ENCODE peak calls at places on chromosomes 5 and 9, in eight cellular contexts. L is heart right ventricle, G is Panc1, O is right cardiac atrium, K is neural progenitor cell, Y is ovary, F is PC-9, B is cardiac muscle cell. R is an unnamed sample. For H3K27me3 and H3K4me1, the result is how much of the 10 kb centered on the place peaks cover.

GRCh38 chr5:80588858-80589540 is 18.9 kb upstream of the ANKRD34B start:
- DNase-seq in Y (no peak), K (no peak), L (no peak), B (no peak), F (no peak), O (no peak), G (no peak), R (no peak)

GRCh38 chr9:36142510-36143161 is 6.1 kb downstream of the GLIPR2 start:
- DNase-seq in B (no peak), G (no peak), F (no peak), O (peak), L (peak), Y (no peak), K (no peak), R (peak)

GRCh38 chr5:150649108-150649827 is 8.8 kb downstream of the SYNPO start:
- DNase-seq in Y (peak), K (no peak), G (no peak), O (peak), F (no peak), B (no peak), L (peak), R (no peak)

GRCh38 chr5:118557103-118557805 is 431.1 kb downstream of the DTWD2 start:
- DNase-seq in L (no peak), F (no peak), Y (no peak), K (no peak), G (no peak), B (no peak), O (no peak), R (no peak)

GRCh38 chr9:22308177-22308576 is 138.4 kb upstream of the DMRTA1 start:
- DNase-seq in K (no peak), B (no peak), Y (no peak), G (no peak), F (no peak), O (no peak), L (no peak), R (no peak)

GRCh38 chr9:70477907-70478480 is 63.5 kb upstream of the KLF9 start:
- DNase-seq in K (no peak), F (no peak), L (no peak), Y (no peak), G (no peak), B (no peak), O (no peak), R (no peak)

GRCh38 chr5:96279796-96280542 is 153.1 kb downstream of the PCSK1 start:
- DNase-seq in L (no peak), Y (no peak), B (no peak), O (no peak), F (no peak), K (no peak), G (no peak), R (no peak)

GRCh38 chr5:179620703-179621350 is 2.6 kb downstream of the HNRNPH1 start:
- DNase-seq in O (no peak), K (no peak), F (peak), Y (no peak), L (no peak), G (no peak), B (no peak), R (no peak)

GRCh38 chr5:132905938-132906337 is 32.5 kb downstream of the LEAP2 start:
- DNase-seq in L (no peak), G (no peak), O (no peak), B (no peak), K (no peak), F (peak), Y (no peak), R (no peak)

GRCh38 chr5:151053796-151054490 is 26.9 kb downstream of the TNIP1 start:
- DNase-seq in L (no peak), G (no peak), K (no peak), B (no peak), O (no peak), Y (no peak), F (no peak), R (no peak)

DNA sequence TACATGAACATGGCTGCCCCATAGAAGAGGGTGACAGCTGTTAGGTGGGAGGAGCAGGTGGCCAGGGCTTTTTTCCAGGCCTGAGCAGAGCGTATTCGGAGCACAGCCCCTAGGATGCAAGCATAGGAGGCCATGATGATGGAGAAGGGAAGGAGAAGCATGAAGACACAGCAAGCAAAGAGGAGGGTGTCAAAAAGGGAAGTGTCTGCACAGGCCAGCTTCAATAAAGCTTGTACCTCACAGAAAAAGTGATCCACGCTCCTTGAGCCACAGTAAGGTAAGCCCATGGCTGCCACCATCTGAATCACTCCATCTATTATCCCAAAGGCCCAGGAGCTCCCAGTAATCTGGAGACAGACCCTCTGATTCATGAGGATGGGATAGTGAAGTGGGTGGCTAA is 6.4 kb downstream of the OR2V1 start:
- DNase-seq in Y (no peak), K (no peak), O (no peak), L (no peak), F (no peak), G (no peak), B (no peak), R (no peak)
- H3K27me3 ChIP-seq in Y (under half), K (under half), O (under half), L (under half), F (under half), G (under half), B (under half), R (under half)

DNA sequence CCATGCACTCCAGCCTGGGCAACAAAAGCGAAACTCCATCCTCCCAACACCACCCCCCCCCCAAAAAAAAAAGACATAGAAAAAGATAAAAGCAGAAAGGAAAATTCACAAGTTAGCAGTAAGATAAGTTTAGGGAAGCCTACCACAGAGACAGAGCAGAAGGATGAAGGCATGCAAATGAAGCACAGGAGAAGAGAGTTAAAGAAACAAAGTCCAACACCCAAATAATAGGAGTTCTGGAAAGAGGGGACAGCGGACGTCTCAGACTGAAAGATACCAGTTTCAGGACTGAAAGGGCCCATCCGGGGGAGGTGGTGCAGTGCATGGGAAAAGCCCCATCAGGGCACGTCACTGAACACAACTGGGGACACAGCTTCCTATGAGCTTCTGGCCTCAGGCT is 54.3 kb downstream of the OTULIN start:
- DNase-seq in G (no peak), K (no peak), B (no peak), Y (no peak), F (no peak), L (no peak), O (no peak), R (no peak)
- H3K27ac ChIP-seq in G (no peak), K (no peak), B (no peak), Y (no peak), F (no peak), L (no peak), O (no peak), R (no peak)

DNA sequence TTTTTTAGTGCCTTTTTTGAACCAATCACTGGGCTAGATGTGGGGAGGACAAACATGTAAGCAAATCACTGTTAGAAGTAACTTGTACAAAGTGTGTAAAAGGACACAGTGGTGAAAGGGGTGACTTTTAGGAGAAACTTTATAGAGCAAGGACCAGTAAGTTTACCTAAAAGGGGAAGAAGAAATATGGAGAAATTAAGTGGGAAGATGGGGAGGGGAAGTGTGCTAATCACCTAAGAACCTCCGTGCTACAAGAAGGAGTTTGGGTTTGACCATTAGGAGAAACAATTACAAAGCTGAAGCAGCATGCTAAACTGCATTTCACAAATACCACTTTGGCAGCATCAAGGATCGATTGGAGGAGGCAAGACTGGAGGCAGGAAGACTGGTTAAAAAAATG is 17.3 kb downstream of the ITGA1 start:
- DNase-seq in L (no peak), K (no peak), F (no peak), O (no peak), G (no peak), B (no peak), Y (no peak), R (no peak)
- H3K4me1 ChIP-seq in L (half or more), K (under half), F (half or more), O (under half), G (under half), B (under half), Y (under half), R (under half)

DNA sequence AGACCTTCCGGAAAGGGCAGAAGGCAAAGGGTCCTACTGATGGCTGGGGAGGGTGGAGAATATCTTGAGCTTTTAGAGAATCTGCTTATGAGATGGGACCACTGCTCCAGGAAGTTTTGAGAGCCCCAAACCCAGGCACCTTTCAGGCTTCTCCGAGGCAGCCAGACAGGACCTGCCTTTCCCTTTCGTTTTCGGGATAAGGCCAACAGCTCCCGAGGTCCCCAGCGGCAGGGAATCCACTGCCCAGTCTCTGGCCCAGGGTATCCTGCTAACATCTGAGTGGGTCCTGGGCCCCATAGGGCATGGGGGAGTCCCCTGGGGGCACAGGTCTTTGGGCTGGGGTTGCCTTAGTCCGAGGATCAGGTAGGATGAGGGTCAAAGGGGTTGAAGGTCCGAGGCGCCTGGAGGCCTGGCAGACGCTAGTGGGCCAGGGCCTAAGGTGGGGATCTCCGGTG is 3.3 kb downstream of the PITX1 start:
- DNase-seq in Y (no peak), K (peak), B (no peak), O (no peak), G (no peak), F (no peak), L (no peak), R (peak)
- H3K27me3 ChIP-seq in Y (under half), K (half or more), B (half or more), O (under half), G (under half), F (under half), L (half or more), R (under half)

DNA sequence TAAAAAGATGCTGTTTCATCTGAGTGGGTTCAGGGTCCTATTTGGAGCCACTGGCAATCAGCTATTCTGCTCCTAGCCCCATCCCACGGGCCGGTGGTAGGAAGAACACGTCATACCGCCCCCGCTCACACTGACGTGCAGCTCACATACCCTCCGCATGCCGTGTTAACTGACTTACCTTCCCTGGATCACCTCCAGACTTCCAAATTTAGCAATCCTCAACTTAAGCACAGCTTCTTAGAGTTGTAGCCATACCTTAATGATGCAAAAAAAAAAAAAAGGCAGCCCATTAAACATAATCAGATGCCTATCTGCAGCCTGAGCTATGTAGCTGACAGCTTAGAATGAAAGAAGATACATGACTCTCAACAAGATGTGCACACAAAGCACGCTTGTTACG is 93.1 kb downstream of the IRX2 start:
- DNase-seq in L (no peak), Y (no peak), B (no peak), F (no peak), O (no peak), G (no peak), K (no peak), R (no peak)
- H3K27ac ChIP-seq in L (no peak), Y (no peak), B (no peak), F (no peak), O (no peak), G (no peak), K (no peak), R (no peak)

DNA sequence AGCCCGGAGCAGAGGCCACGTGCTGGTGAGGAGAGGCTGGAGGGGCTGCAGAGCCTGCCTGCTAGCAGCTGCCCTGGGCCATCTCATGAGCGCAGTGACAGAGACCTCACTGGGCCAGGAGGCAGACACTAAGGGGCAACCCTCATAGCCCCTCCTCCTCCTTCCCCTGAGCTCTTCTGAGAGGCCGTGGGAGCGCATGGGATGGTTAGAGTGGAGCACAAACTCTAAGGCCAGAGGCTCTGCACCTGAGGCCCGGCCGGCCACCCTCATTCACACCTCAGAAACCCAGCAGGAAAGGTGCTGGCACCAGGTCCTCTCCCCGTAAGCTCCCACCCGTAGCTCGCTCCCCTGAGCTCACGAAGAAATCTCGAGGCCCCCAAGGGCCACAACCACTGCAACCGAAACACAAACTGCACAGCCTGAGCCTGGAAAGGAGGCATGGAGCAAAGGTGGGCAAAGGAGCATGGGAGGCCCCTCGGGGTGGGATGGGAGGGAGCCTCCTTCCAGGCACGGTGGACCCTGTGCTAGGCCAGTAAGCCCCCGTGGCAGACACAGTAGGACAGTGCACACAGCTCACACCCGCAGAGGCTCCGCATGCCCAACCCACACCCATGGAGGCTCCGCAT is 17.7 kb downstream of the CAMSAP1 start:
- DNase-seq in L (no peak), G (no peak), K (peak), B (no peak), F (no peak), O (no peak), Y (no peak), R (no peak)
- H3K4me1 ChIP-seq in L (half or more), G (under half), K (under half), B (under half), F (under half), O (under half), Y (under half), R (under half)

DNA sequence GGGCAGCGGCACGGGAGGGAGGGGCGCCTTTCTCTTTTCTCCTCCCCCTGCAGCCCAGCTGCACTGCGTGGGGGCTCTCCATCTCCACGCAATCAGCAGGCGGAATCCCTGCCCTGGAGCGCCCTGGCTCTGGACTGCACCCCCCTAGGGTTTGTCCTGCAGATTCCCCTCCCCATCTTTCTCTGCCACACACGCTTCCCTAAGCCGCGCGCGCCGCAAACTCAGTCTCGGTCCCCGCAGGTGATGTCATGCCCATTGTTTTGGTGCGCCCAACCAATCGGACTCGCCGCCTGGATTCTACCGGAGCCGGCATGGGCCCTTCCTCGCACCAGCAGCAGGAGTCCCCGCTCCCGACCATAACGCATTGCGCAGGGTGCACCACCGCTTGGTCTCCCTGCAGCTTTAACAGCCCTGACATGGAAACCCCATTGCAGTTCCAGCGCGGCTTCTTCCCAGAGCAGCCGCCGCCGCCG is at the start of gene KCNN2:
- DNase-seq in Y (peak), O (peak), K (peak), B (peak), F (no peak), L (peak), G (no peak), R (peak)
- H3K27me3 ChIP-seq in Y (under half), O (under half), K (under half), B (under half), F (under half), L (under half), G (under half), R (under half)

GRCh38 chr9:7336356-7337075 is 463.1 kb downstream of the DMAC1 start:
- DNase-seq in F (no peak), K (no peak), B (no peak), Y (no peak), O (no peak), G (no peak), L (no peak), R (no peak)
- H3K27ac ChIP-seq in F (no peak), K (no peak), B (no peak), Y (no peak), O (no peak), G (no peak), L (peak), R (no peak)

DNA sequence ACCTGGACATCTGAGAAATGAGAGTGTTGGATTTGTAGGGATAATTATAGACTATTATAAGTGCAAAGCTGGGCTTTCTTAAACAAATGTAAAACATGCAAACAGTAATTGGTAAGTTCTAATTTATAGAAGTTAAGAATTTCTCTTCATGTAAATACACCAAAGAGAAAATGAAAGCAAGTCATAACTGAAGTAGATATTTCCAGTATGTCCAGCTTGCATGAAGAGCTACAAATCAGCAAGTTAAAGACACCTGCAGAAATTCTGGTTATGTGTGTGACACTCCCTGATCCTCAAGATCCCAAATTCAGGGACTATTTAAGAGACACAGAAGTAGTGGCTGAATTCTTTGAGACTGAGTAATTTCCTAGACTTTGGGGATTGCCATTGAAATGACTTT is 308.9 kb downstream of the TLE4 start:
- DNase-seq in Y (no peak), O (no peak), K (no peak), F (no peak), G (no peak), L (no peak), B (no peak), R (no peak)
- H3K4me1 ChIP-seq in Y (under half), O (under half), K (under half), F (under half), G (under half), L (under half), B (under half), R (under half)

GRCh38 chr5:167839065-167839464 is 452.4 kb upstream of the WWC1 start:
- DNase-seq in G (no peak), Y (no peak), L (no peak), F (no peak), K (no peak), B (no peak), O (no peak), R (no peak)
- H3K27me3 ChIP-seq in G (under half), Y (under half), L (under half), F (under half), K (under half), B (under half), O (under half), R (under half)

R was measured in small intestine.